ENCODE peak calls at places on chromosomes 5 and 9, in nine cellular contexts. One of them, this sample, is unnamed.

GRCh38 chr5:143229896-143230675 is 173.4 kb downstream of the NR3C1 start:
- DNase-seq in PC-9: no peak
- DNase-seq in uterus: no peak
- DNase-seq in PC-3: no peak
- DNase-seq in kidney: peak
- DNase-seq in AG04450: no peak
- DNase-seq in HepG2: peak
- DNase-seq in NB4: peak
- DNase-seq in lower leg skin: peak
- DNase-seq in this sample: no peak

GRCh38 chr9:127132921-127133647 is 10.6 kb upstream of the ANGPTL2 start:
- DNase-seq in PC-9: no peak
- DNase-seq in lower leg skin: peak
- DNase-seq in PC-3: no peak
- DNase-seq in uterus: no peak
- DNase-seq in kidney: no peak
- DNase-seq in AG04450: no peak
- DNase-seq in NB4: no peak
- DNase-seq in HepG2: no peak
- DNase-seq in this sample: no peak

GRCh38 chr9:76516350-76516749 is 57.4 kb downstream of the GCNT1 start:
- DNase-seq in PC-3: no peak
- DNase-seq in AG04450: no peak
- DNase-seq in HepG2: no peak
- DNase-seq in kidney: no peak
- DNase-seq in PC-9: no peak
- DNase-seq in lower leg skin: no peak
- DNase-seq in uterus: no peak
- DNase-seq in NB4: no peak
- DNase-seq in this sample: no peak

GRCh38 chr5:1106385-1107166 is 5.3 kb downstream of the SLC12A7 start:
- DNase-seq in HepG2: peak
- DNase-seq in AG04450: no peak
- DNase-seq in uterus: no peak
- DNase-seq in PC-9: no peak
- DNase-seq in lower leg skin: no peak
- DNase-seq in NB4: no peak
- DNase-seq in kidney: no peak
- DNase-seq in PC-3: no peak
- DNase-seq in this sample: no peak

GRCh38 chr9:14788846-14789245 is 66.3 kb upstream of the CER1 start:
- DNase-seq in PC-9: no peak
- DNase-seq in HepG2: no peak
- DNase-seq in uterus: no peak
- DNase-seq in NB4: no peak
- DNase-seq in AG04450: no peak
- DNase-seq in PC-3: no peak
- DNase-seq in lower leg skin: no peak
- DNase-seq in kidney: no peak
- DNase-seq in this sample: no peak

GRCh38 chr5:104540448-104540847 is 977.9 kb upstream of the NUDT12 start:
- DNase-seq in kidney: no peak
- DNase-seq in lower leg skin: no peak
- DNase-seq in AG04450: peak
- DNase-seq in PC-9: peak
- DNase-seq in NB4: no peak
- DNase-seq in uterus: no peak
- DNase-seq in HepG2: no peak
- DNase-seq in PC-3: peak
- DNase-seq in this sample: peak

GRCh38 chr5:73189816-73190451 is 16.9 kb downstream of the TMEM174 start:
- DNase-seq in PC-3: no peak
- DNase-seq in AG04450: peak
- DNase-seq in HepG2: no peak
- DNase-seq in kidney: no peak
- DNase-seq in NB4: no peak
- DNase-seq in uterus: peak
- DNase-seq in PC-9: no peak
- DNase-seq in lower leg skin: no peak
- DNase-seq in this sample: no peak

GRCh38 chr9:15889555-15889954 is 336.7 kb downstream of the CCDC171 start:
- DNase-seq in NB4: no peak
- DNase-seq in AG04450: no peak
- DNase-seq in uterus: no peak
- DNase-seq in PC-9: no peak
- DNase-seq in lower leg skin: no peak
- DNase-seq in PC-3: no peak
- DNase-seq in HepG2: no peak
- DNase-seq in kidney: no peak
- DNase-seq in this sample: no peak

GRCh38 chr9:38620483-38621433 is at the start of gene ANKRD18A:
- DNase-seq in kidney: peak
- DNase-seq in PC-9: peak
- DNase-seq in AG04450: peak
- DNase-seq in PC-3: peak
- DNase-seq in HepG2: peak
- DNase-seq in NB4: peak
- DNase-seq in uterus: peak
- DNase-seq in lower leg skin: peak
- DNase-seq in this sample: peak

GRCh38 chr5:139481580-139482049 is 943 bp downstream of the STING1 start:
- DNase-seq in HepG2: no peak
- DNase-seq in lower leg skin: no peak
- DNase-seq in uterus: peak
- DNase-seq in kidney: no peak
- DNase-seq in AG04450: no peak
- DNase-seq in PC-3: no peak
- DNase-seq in NB4: peak
- DNase-seq in PC-9: no peak
- DNase-seq in this sample: no peak

GRCh38 chr9:121439016-121439415 is 60.6 kb downstream of the GGTA1 start:
- DNase-seq in AG04450: no peak
- DNase-seq in HepG2: no peak
- DNase-seq in lower leg skin: no peak
- DNase-seq in NB4: no peak
- DNase-seq in PC-3: no peak
- DNase-seq in uterus: no peak
- DNase-seq in PC-9: no peak
- DNase-seq in kidney: no peak
- DNase-seq in this sample: no peak

GRCh38 chr5:171705036-171705435 is 80.6 kb upstream of the SMIM23 start:
- DNase-seq in kidney: no peak
- DNase-seq in PC-9: no peak
- DNase-seq in PC-3: no peak
- DNase-seq in HepG2: no peak
- DNase-seq in NB4: no peak
- DNase-seq in AG04450: no peak
- DNase-seq in lower leg skin: no peak
- DNase-seq in uterus: no peak
- DNase-seq in this sample: no peak

GRCh38 chr5:150789943-150790611 is 11.5 kb downstream of the SMIM3 start:
- DNase-seq in HepG2: no peak
- DNase-seq in PC-9: peak
- DNase-seq in PC-3: peak
- DNase-seq in uterus: peak
- DNase-seq in AG04450: peak
- DNase-seq in kidney: peak
- DNase-seq in NB4: peak
- DNase-seq in lower leg skin: no peak
- DNase-seq in this sample: no peak

GRCh38 chr9:110179734-110180133 is 28.2 kb downstream of the C9orf152 start:
- DNase-seq in PC-3: peak
- DNase-seq in HepG2: no peak
- DNase-seq in uterus: no peak
- DNase-seq in PC-9: no peak
- DNase-seq in kidney: no peak
- DNase-seq in AG04450: peak
- DNase-seq in NB4: peak
- DNase-seq in lower leg skin: no peak
- DNase-seq in this sample: no peak

GRCh38 chr5:78806544-78806943 is 158.0 kb upstream of the LHFPL2 start:
- DNase-seq in PC-9: peak
- DNase-seq in NB4: no peak
- DNase-seq in AG04450: peak
- DNase-seq in lower leg skin: no peak
- DNase-seq in HepG2: no peak
- DNase-seq in uterus: no peak
- DNase-seq in kidney: no peak
- DNase-seq in PC-3: peak
- DNase-seq in this sample: no peak

GRCh38 chr5:157108961-157109360 is at the start of gene HAVCR2:
- DNase-seq in kidney: no peak
- DNase-seq in PC-3: no peak
- DNase-seq in uterus: no peak
- DNase-seq in AG04450: no peak
- DNase-seq in NB4: peak
- DNase-seq in PC-9: no peak
- DNase-seq in lower leg skin: peak
- DNase-seq in HepG2: no peak
- DNase-seq in this sample: no peak

GRCh38 chr5:179217356-179217755 is 127.9 kb downstream of the ADAMTS2 start:
- DNase-seq in uterus: no peak
- DNase-seq in HepG2: no peak
- DNase-seq in PC-3: no peak
- DNase-seq in lower leg skin: no peak
- DNase-seq in kidney: no peak
- DNase-seq in AG04450: no peak
- DNase-seq in NB4: no peak
- DNase-seq in PC-9: no peak
- DNase-seq in this sample: no peak

GRCh38 chr5:133319244-133319643 is 267.4 kb downstream of the HSPA4 start:
- DNase-seq in uterus: no peak
- DNase-seq in PC-3: no peak
- DNase-seq in kidney: no peak
- DNase-seq in HepG2: no peak
- DNase-seq in AG04450: no peak
- DNase-seq in NB4: no peak
- DNase-seq in PC-9: no peak
- DNase-seq in lower leg skin: no peak
- DNase-seq in this sample: no peak

DNA sequence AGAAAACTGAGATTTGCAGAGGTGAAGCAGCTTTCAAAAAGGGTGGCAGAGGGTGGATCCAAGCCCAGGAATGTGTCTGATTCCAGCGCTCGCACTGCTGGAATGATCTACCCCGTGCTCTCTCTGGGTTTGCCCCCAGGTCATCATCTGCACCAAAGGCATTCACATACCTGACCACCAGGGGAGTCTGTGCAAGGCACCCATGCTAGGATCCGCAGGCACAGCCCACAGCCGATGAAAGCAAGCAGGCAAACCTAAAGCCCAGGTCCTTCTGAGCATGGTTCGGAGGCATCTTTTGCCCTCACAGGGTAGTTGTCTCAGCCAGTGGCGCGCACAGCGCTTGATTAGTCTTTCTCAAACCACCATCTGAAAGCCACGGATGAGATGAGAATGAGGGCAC is 56.6 kb downstream of the TEK start:
- DNase-seq in PC-9: no peak
- DNase-seq in PC-3: no peak
- DNase-seq in AG04450: no peak
- DNase-seq in uterus: no peak
- DNase-seq in kidney: no peak
- DNase-seq in lower leg skin: no peak
- DNase-seq in HepG2: peak
- DNase-seq in NB4: no peak
- DNase-seq in this sample: no peak
- TF ChIP-seq CTCF in PC-9: no peak
- TF ChIP-seq CTCF in PC-3: peak
- TF ChIP-seq CTCF in AG04450: no peak
- TF ChIP-seq CTCF in uterus: no peak
- TF ChIP-seq CTCF in kidney: no peak
- TF ChIP-seq CTCF in lower leg skin: no peak
- TF ChIP-seq CTCF in HepG2: peak
- TF ChIP-seq CTCF in NB4: peak
- TF ChIP-seq CTCF in this sample: no peak

GRCh38 chr9:137298401-137298982 is 3.6 kb downstream of the NRARP start:
- DNase-seq in PC-3: no peak
- DNase-seq in PC-9: no peak
- DNase-seq in uterus: no peak
- DNase-seq in HepG2: no peak
- DNase-seq in lower leg skin: no peak
- DNase-seq in AG04450: no peak
- DNase-seq in kidney: peak
- DNase-seq in NB4: no peak
- DNase-seq in this sample: no peak
- H3K4me3 ChIP-seq in PC-3: no peak
- H3K4me3 ChIP-seq in PC-9: no peak
- H3K4me3 ChIP-seq in uterus: no peak
- H3K4me3 ChIP-seq in HepG2: no peak
- H3K4me3 ChIP-seq in lower leg skin: no peak
- H3K4me3 ChIP-seq in AG04450: no peak
- H3K4me3 ChIP-seq in kidney: peak
- H3K4me3 ChIP-seq in NB4: no peak
- H3K4me3 ChIP-seq in this sample: peak

DNA sequence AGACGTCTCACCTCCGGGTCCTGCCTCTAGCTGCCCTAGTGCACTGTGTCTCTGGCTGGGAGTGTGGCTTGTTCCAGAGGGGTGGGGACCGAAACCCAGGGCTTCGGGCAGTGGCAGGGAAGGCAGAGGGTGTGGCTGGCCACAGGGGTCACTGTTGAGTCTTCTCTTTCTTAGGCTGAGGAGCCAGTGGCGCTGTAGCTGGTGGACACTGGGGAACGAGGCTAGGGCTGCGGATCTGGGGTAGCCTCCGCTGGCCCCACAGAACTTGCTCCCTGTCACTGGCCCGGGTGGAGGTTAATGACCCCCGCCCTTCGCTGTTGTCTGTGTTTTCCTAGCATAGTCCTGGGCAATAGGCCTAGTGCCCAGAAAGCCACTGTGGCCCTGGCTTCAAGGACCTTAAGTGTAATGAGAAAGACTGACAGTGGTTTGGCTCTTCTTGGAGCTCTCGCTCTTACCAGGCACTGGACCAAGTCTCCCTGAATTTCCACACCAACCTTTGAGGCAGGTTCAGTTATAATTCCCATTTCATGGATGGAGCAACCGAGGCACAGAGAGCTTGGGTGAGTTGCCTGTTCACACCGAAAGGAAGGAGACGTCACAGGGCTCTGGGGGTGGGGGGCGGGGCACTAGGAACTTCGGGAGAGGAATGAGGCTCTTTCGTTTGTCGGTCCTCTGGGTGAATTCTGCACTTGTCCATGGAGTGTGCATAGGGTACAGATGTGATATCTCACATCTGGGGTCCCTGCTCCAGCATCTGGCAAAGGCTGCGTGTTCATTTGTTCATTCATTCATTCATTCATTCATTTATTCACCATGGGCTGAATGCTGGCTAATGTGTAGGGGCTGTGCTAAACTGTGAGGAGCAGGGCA is 4.8 kb upstream of the IER5L start:
- DNase-seq in PC-3: peak
- DNase-seq in kidney: no peak
- DNase-seq in lower leg skin: no peak
- DNase-seq in HepG2: peak
- DNase-seq in AG04450: no peak
- DNase-seq in NB4: peak
- DNase-seq in PC-9: no peak
- DNase-seq in uterus: no peak
- DNase-seq in this sample: no peak
- TF ChIP-seq CTCF in PC-3: peak
- TF ChIP-seq CTCF in kidney: peak
- TF ChIP-seq CTCF in lower leg skin: no peak
- TF ChIP-seq CTCF in HepG2: peak
- TF ChIP-seq CTCF in AG04450: peak
- TF ChIP-seq CTCF in NB4: peak
- TF ChIP-seq CTCF in PC-9: peak
- TF ChIP-seq CTCF in uterus: no peak
- TF ChIP-seq CTCF in this sample: no peak

GRCh38 chr5:97644206-97644605 is 461.2 kb upstream of the RIOK2 start:
- DNase-seq in HepG2: no peak
- DNase-seq in PC-9: no peak
- DNase-seq in kidney: no peak
- DNase-seq in lower leg skin: no peak
- DNase-seq in PC-3: no peak
- DNase-seq in NB4: no peak
- DNase-seq in AG04450: no peak
- DNase-seq in uterus: no peak
- DNase-seq in this sample: peak
- H3K4me3 ChIP-seq in HepG2: no peak
- H3K4me3 ChIP-seq in PC-9: no peak
- H3K4me3 ChIP-seq in kidney: no peak
- H3K4me3 ChIP-seq in lower leg skin: no peak
- H3K4me3 ChIP-seq in PC-3: no peak
- H3K4me3 ChIP-seq in NB4: no peak
- H3K4me3 ChIP-seq in AG04450: no peak
- H3K4me3 ChIP-seq in uterus: no peak
- H3K4me3 ChIP-seq in this sample: no peak

This sample was measured in LNCaP clone FGC.